ENCODE peak calls at places on chromosomes 7 and 10, in nine cellular contexts. One of them, this sample, is unnamed.

GRCh38 chr7:15862016-15862780 is 175.7 kb upstream of the MEOX2 start:
- DNase-seq in GM20000: no peak
- DNase-seq in NB4: no peak
- DNase-seq in HCT116: no peak
- DNase-seq in spleen: no peak
- DNase-seq in HFF-Myc: no peak
- DNase-seq in endothelial cell: no peak
- DNase-seq in IMR-90: no peak
- DNase-seq in endodermal cell: no peak
- DNase-seq in this sample: no peak

GRCh38 chr7:111835066-111835465 is 272.8 kb upstream of the IMMP2L start:
- DNase-seq in NB4: no peak
- DNase-seq in HFF-Myc: peak; percentile 76
- DNase-seq in endodermal cell: no peak
- DNase-seq in HCT116: no peak
- DNase-seq in spleen: no peak
- DNase-seq in endothelial cell: no peak
- DNase-seq in IMR-90: peak; percentile 89
- DNase-seq in GM20000: no peak
- DNase-seq in this sample: no peak

GRCh38 chr10:74683067-74683466 is 143.3 kb upstream of the KAT6B start:
- DNase-seq in HFF-Myc: peak; percentile 66
- DNase-seq in GM20000: no peak
- DNase-seq in NB4: peak; percentile 8
- DNase-seq in endothelial cell: no peak
- DNase-seq in spleen: no peak
- DNase-seq in endodermal cell: no peak
- DNase-seq in HCT116: no peak
- DNase-seq in IMR-90: peak; percentile 1
- DNase-seq in this sample: no peak

GRCh38 chr10:3081383-3081981 is 14.1 kb downstream of the PFKP start:
- DNase-seq in IMR-90: no peak
- DNase-seq in spleen: no peak
- DNase-seq in GM20000: no peak
- DNase-seq in endothelial cell: no peak
- DNase-seq in HFF-Myc: no peak
- DNase-seq in endodermal cell: no peak
- DNase-seq in NB4: no peak
- DNase-seq in HCT116: no peak
- DNase-seq in this sample: no peak

GRCh38 chr10:77220150-77220549 is 417.5 kb downstream of the KCNMA1 start:
- DNase-seq in endothelial cell: no peak
- DNase-seq in HCT116: no peak
- DNase-seq in IMR-90: no peak
- DNase-seq in spleen: no peak
- DNase-seq in HFF-Myc: no peak
- DNase-seq in endodermal cell: no peak
- DNase-seq in GM20000: no peak
- DNase-seq in NB4: no peak
- DNase-seq in this sample: no peak

GRCh38 chr10:99431190-99431549 is 746 bp upstream of the GOT1 start:
- DNase-seq in IMR-90: peak; percentile 41
- DNase-seq in endothelial cell: peak; percentile 35
- DNase-seq in GM20000: no peak
- DNase-seq in endodermal cell: no peak
- DNase-seq in HCT116: peak; percentile 29
- DNase-seq in spleen: peak; percentile 90
- DNase-seq in NB4: peak; percentile 76
- DNase-seq in HFF-Myc: no peak
- DNase-seq in this sample: no peak

GRCh38 chr7:74525881-74526280 is 72.2 kb downstream of the GTF2IRD1 start:
- DNase-seq in spleen: no peak
- DNase-seq in endothelial cell: no peak
- DNase-seq in IMR-90: no peak
- DNase-seq in endodermal cell: peak; percentile 93
- DNase-seq in HCT116: no peak
- DNase-seq in GM20000: no peak
- DNase-seq in HFF-Myc: no peak
- DNase-seq in NB4: no peak
- DNase-seq in this sample: no peak

GRCh38 chr10:63105811-63106755 is 27.0 kb upstream of the NRBF2 start:
- DNase-seq in NB4: no peak
- DNase-seq in HFF-Myc: no peak
- DNase-seq in endodermal cell: no peak
- DNase-seq in spleen: no peak
- DNase-seq in HCT116: no peak
- DNase-seq in endothelial cell: no peak
- DNase-seq in GM20000: no peak
- DNase-seq in IMR-90: peak; percentile 61
- DNase-seq in this sample: no peak

GRCh38 chr7:103983201-103983977 is 6.1 kb downstream of the RELN start:
- DNase-seq in GM20000: no peak
- DNase-seq in NB4: no peak
- DNase-seq in HCT116: no peak
- DNase-seq in endothelial cell: no peak
- DNase-seq in spleen: no peak
- DNase-seq in HFF-Myc: no peak
- DNase-seq in endodermal cell: no peak
- DNase-seq in IMR-90: no peak
- DNase-seq in this sample: no peak

GRCh38 chr10:92240289-92241157 is 50.4 kb downstream of the CPEB3 start:
- DNase-seq in NB4: peak; percentile 93
- DNase-seq in spleen: peak; percentile 75
- DNase-seq in HFF-Myc: no peak
- DNase-seq in IMR-90: peak; percentile 70
- DNase-seq in endodermal cell: peak; percentile 81
- DNase-seq in HCT116: no peak
- DNase-seq in endothelial cell: peak; percentile 28
- DNase-seq in GM20000: peak; percentile 81
- DNase-seq in this sample: peak; percentile 66

GRCh38 chr10:79285315-79286185 is 61.7 kb upstream of the PPIF start:
- DNase-seq in NB4: peak; percentile 44
- DNase-seq in endodermal cell: no peak
- DNase-seq in GM20000: peak; percentile 88
- DNase-seq in IMR-90: no peak
- DNase-seq in HFF-Myc: no peak
- DNase-seq in spleen: no peak
- DNase-seq in HCT116: no peak
- DNase-seq in endothelial cell: no peak
- DNase-seq in this sample: peak; percentile 84

GRCh38 chr7:32586291-32587221 is 91.3 kb downstream of the AVL9 start:
- DNase-seq in HFF-Myc: peak; percentile 84
- DNase-seq in spleen: no peak
- DNase-seq in endothelial cell: peak; percentile 14
- DNase-seq in endodermal cell: no peak
- DNase-seq in NB4: peak; percentile 98
- DNase-seq in HCT116: no peak
- DNase-seq in GM20000: no peak
- DNase-seq in IMR-90: peak; percentile 96
- DNase-seq in this sample: no peak

GRCh38 chr7:87961754-87962153 is 27.7 kb downstream of the ADAM22 start:
- DNase-seq in endothelial cell: no peak
- DNase-seq in endodermal cell: no peak
- DNase-seq in GM20000: no peak
- DNase-seq in IMR-90: no peak
- DNase-seq in spleen: no peak
- DNase-seq in NB4: no peak
- DNase-seq in HFF-Myc: no peak
- DNase-seq in HCT116: no peak
- DNase-seq in this sample: no peak
- TF ChIP-seq CTCF in endothelial cell: no peak
- TF ChIP-seq CTCF in endodermal cell: no peak
- TF ChIP-seq CTCF in GM20000: no peak
- TF ChIP-seq CTCF in IMR-90: no peak
- TF ChIP-seq CTCF in spleen: no peak
- TF ChIP-seq CTCF in NB4: no peak
- TF ChIP-seq CTCF in HFF-Myc: no peak
- TF ChIP-seq CTCF in HCT116: no peak
- TF ChIP-seq CTCF in this sample: no peak

GRCh38 chr10:80444646-80445319 is 9.3 kb upstream of the TSPAN14 start:
- DNase-seq in GM20000: peak; percentile 77
- DNase-seq in spleen: peak; percentile 89
- DNase-seq in NB4: peak; percentile 82
- DNase-seq in IMR-90: peak; percentile 74
- DNase-seq in endothelial cell: peak; percentile 45
- DNase-seq in HCT116: no peak
- DNase-seq in HFF-Myc: peak; percentile 72
- DNase-seq in endodermal cell: peak; percentile 80
- DNase-seq in this sample: peak; percentile 76
- TF ChIP-seq CTCF in GM20000: peak; percentile 43
- TF ChIP-seq CTCF in spleen: peak; percentile 82
- TF ChIP-seq CTCF in NB4: peak; percentile 85
- TF ChIP-seq CTCF in IMR-90: peak; percentile 95
- TF ChIP-seq CTCF in endothelial cell: no peak
- TF ChIP-seq CTCF in HCT116: peak; percentile 90
- TF ChIP-seq CTCF in HFF-Myc: peak; percentile 94
- TF ChIP-seq CTCF in endodermal cell: peak; percentile 69
- TF ChIP-seq CTCF in this sample: peak; percentile 81

GRCh38 chr10:31319602-31320178 is 674 bp downstream of the ZEB1 start:
- DNase-seq in GM20000: peak; percentile 34
- DNase-seq in HCT116: no peak
- DNase-seq in IMR-90: no peak
- DNase-seq in HFF-Myc: no peak
- DNase-seq in spleen: peak; percentile 90
- DNase-seq in endothelial cell: peak; percentile 16
- DNase-seq in NB4: peak; percentile 25
- DNase-seq in endodermal cell: no peak
- DNase-seq in this sample: peak; percentile 14
- TF ChIP-seq CTCF in GM20000: no peak
- TF ChIP-seq CTCF in HCT116: no peak
- TF ChIP-seq CTCF in IMR-90: no peak
- TF ChIP-seq CTCF in HFF-Myc: no peak
- TF ChIP-seq CTCF in spleen: no peak
- TF ChIP-seq CTCF in endothelial cell: no peak
- TF ChIP-seq CTCF in NB4: no peak
- TF ChIP-seq CTCF in endodermal cell: no peak
- TF ChIP-seq CTCF in this sample: no peak

GRCh38 chr10:89555688-89556445 is 20.5 kb upstream of the SLC16A12 start:
- DNase-seq in GM20000: no peak
- DNase-seq in NB4: no peak
- DNase-seq in endodermal cell: no peak
- DNase-seq in IMR-90: peak; percentile 37
- DNase-seq in HCT116: no peak
- DNase-seq in spleen: no peak
- DNase-seq in endothelial cell: no peak
- DNase-seq in HFF-Myc: no peak
- DNase-seq in this sample: no peak
- TF ChIP-seq CTCF in GM20000: no peak
- TF ChIP-seq CTCF in NB4: no peak
- TF ChIP-seq CTCF in endodermal cell: peak; percentile 59
- TF ChIP-seq CTCF in IMR-90: peak; percentile 20
- TF ChIP-seq CTCF in HCT116: peak; percentile 33
- TF ChIP-seq CTCF in spleen: no peak
- TF ChIP-seq CTCF in endothelial cell: no peak
- TF ChIP-seq CTCF in HFF-Myc: peak; percentile 10
- TF ChIP-seq CTCF in this sample: no peak

DNA sequence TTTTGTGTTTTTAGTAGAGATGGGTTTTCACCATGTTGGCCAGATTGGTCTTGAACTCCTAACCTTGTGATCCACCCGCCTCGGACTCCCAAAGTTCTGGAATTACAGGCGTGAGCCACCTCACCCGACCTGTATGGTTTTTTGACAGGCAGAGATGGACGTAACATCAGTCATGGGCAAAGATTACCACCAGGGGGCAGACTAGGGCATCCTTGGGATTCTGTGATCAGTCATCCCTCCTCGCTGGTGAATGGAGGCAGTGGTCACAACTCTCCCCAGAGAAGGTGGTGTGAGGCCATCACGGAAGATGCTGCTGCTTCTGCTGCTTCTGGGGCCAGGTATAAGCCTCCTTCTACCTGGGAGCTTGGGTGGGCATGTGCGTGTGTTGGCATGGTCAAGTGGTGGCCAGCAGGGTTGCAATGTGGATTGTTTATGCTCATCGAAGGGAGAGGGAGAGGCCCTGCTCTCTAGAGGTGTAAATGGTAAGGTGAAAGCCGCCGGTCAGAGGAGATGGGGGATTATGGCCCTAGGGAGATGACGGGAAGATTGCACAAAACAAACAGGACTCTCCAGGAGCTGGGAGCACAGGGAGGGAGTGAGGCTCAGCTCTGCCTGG is 122.7 kb upstream of the PRSS1 start:
- DNase-seq in NB4: peak; percentile 65
- DNase-seq in spleen: peak; percentile 73
- DNase-seq in HFF-Myc: peak; percentile 17
- DNase-seq in IMR-90: peak; percentile 15
- DNase-seq in endodermal cell: peak; percentile 95
- DNase-seq in GM20000: peak; percentile 38
- DNase-seq in endothelial cell: peak; percentile 76
- DNase-seq in HCT116: peak; percentile 56
- DNase-seq in this sample: peak; percentile 49
- TF ChIP-seq CTCF in NB4: peak; percentile 84
- TF ChIP-seq CTCF in spleen: peak; percentile 51
- TF ChIP-seq CTCF in HFF-Myc: peak; percentile 59
- TF ChIP-seq CTCF in IMR-90: peak; percentile 42
- TF ChIP-seq CTCF in endodermal cell: peak; percentile 85
- TF ChIP-seq CTCF in GM20000: peak; percentile 73
- TF ChIP-seq CTCF in endothelial cell: peak; percentile 85
- TF ChIP-seq CTCF in HCT116: peak; percentile 72
- TF ChIP-seq CTCF in this sample: peak; percentile 61

GRCh38 chr7:75961194-75961593 is 33.2 kb downstream of the TMEM120A start:
- DNase-seq in GM20000: no peak
- DNase-seq in IMR-90: no peak
- DNase-seq in spleen: no peak
- DNase-seq in endothelial cell: no peak
- DNase-seq in NB4: no peak
- DNase-seq in HFF-Myc: no peak
- DNase-seq in endodermal cell: no peak
- DNase-seq in HCT116: no peak
- DNase-seq in this sample: no peak
- TF ChIP-seq CTCF in GM20000: no peak
- TF ChIP-seq CTCF in IMR-90: no peak
- TF ChIP-seq CTCF in spleen: no peak
- TF ChIP-seq CTCF in endothelial cell: no peak
- TF ChIP-seq CTCF in NB4: peak; percentile 25
- TF ChIP-seq CTCF in HFF-Myc: peak; percentile 8
- TF ChIP-seq CTCF in endodermal cell: peak; percentile 66
- TF ChIP-seq CTCF in HCT116: peak; percentile 31
- TF ChIP-seq CTCF in this sample: no peak

GRCh38 chr10:31288961-31289360 is 30.1 kb upstream of the ZEB1 start:
- DNase-seq in NB4: no peak
- DNase-seq in HFF-Myc: no peak
- DNase-seq in endothelial cell: no peak
- DNase-seq in IMR-90: peak; percentile 5
- DNase-seq in spleen: no peak
- DNase-seq in endodermal cell: no peak
- DNase-seq in HCT116: no peak
- DNase-seq in GM20000: no peak
- DNase-seq in this sample: no peak
- TF ChIP-seq CTCF in NB4: no peak
- TF ChIP-seq CTCF in HFF-Myc: no peak
- TF ChIP-seq CTCF in endothelial cell: no peak
- TF ChIP-seq CTCF in IMR-90: no peak
- TF ChIP-seq CTCF in spleen: no peak
- TF ChIP-seq CTCF in endodermal cell: no peak
- TF ChIP-seq CTCF in HCT116: no peak
- TF ChIP-seq CTCF in GM20000: no peak
- TF ChIP-seq CTCF in this sample: no peak